ENCODE peak calls at places on chromosomes 6 and 20, in ten cellular contexts. R is cardiac fibroblast, M is left ventricle myocardium inferior, V is GM12865, Z is lower lobe of right lung, Q is HFF-Myc, D is hepatocyte, C is astrocyte of the cerebellum, J is cardiac muscle cell, U is tibial artery. K is an unnamed sample.
A peak's percentile ranks its signal among the peaks of the same experiment; 100 is the strongest.

GRCh38 chr6:133254552-133255228 is 13.5 kb downstream of the EYA4 start:
- DNase-seq in Z (no peak), D (no peak), C (no peak), J (peak; percentile 40), U (no peak), V (no peak), M (no peak), R (peak; percentile 75), Q (no peak), K (no peak)

GRCh38 chr20:63319164-63320040 is 26.4 kb downstream of the COL20A1 start:
- DNase-seq in C (no peak), M (no peak), U (peak; percentile 52), D (no peak), Z (no peak), Q (no peak), V (no peak), R (no peak), J (no peak), K (no peak)

GRCh38 chr20:53981752-53982437 is 88.5 kb downstream of the BCAS1 start:
- DNase-seq in U (no peak), M (no peak), V (no peak), Z (no peak), D (no peak), R (no peak), Q (no peak), C (no peak), J (no peak), K (no peak)

GRCh38 chr6:21383499-21384085 is 210.0 kb upstream of the SOX4 start:
- DNase-seq in D (no peak), U (no peak), M (no peak), R (no peak), C (no peak), J (no peak), V (no peak), Q (no peak), Z (no peak), K (no peak)

GRCh38 chr20:1943267-1944002 is 48.2 kb downstream of the SIRPA start:
- DNase-seq in C (no peak), J (no peak), U (peak; percentile 79), D (peak; percentile 46), Z (peak; percentile 76), R (peak; percentile 65), V (no peak), M (peak; percentile 37), Q (no peak), K (no peak)

GRCh38 chr6:133358598-133358997 is 117.4 kb downstream of the EYA4 start:
- DNase-seq in C (no peak), R (no peak), J (no peak), Q (no peak), Z (no peak), D (no peak), M (no peak), V (no peak), U (no peak), K (no peak)

GRCh38 chr20:53891306-53891894 is 179.0 kb downstream of the BCAS1 start:
- DNase-seq in J (no peak), D (no peak), U (peak; percentile 11), C (no peak), V (no peak), M (no peak), R (peak; percentile 55), Z (no peak), Q (no peak), K (no peak)

GRCh38 chr20:50224553-50225255 is 34.1 kb downstream of the CEBPB start:
- DNase-seq in M (peak; percentile 61), Q (peak; percentile 75), Z (peak; percentile 86), V (no peak), R (peak; percentile 90), U (peak; percentile 95), J (peak; percentile 95), D (peak; percentile 37), C (peak; percentile 74), K (peak; percentile 86)

GRCh38 chr6:156808287-156808686 is 31.1 kb downstream of the ARID1B start:
- DNase-seq in C (no peak), Z (no peak), R (peak; percentile 42), D (no peak), U (no peak), M (no peak), J (peak; percentile 64), V (peak; percentile 54), Q (peak; percentile 24), K (peak; percentile 44)

DNA sequence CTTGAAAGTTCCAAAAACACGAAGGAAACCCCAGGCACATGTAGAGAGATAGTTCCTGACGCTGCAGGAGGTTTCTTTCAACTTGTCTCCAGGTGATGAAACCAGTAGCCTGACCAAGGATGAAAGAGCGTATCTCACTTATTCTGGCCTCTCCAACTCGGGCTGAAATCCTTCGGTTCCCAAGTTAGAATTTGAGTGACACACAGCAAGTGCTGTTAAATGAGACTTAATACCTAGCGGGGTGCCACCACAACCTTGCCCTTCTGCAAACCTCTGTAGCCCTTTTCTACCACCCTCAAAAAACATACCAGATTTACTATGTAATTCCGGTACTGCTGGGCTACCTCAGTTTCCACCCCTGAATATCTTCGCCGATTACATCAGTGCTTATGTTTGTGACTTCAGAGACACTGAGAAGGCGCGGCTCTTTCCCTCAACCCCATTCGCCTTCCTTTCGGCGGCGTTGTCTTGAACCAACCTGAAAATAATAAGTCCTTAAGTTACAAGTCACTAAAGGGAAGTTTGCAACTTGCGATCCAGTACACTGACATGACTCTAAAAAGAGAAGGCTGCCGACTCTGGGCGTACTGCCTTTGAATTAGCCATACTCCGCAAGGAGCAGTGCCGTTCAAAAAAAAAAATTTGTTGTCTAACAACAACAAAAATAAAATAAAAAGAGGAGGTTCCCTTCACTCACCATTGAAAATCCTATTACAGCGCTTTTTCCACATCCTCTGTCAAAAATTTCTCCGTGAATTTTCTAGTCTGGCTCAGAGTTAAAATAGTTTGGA is 194.9 kb upstream of the ZNF184 start:
- DNase-seq in U (no peak), Z (no peak), R (peak; percentile 43), D (no peak), C (no peak), M (no peak), V (peak; percentile 47), Q (no peak), J (no peak), K (no peak)
- H3K4me3 ChIP-seq in U (no peak overlapping the region), Z (no peak overlapping the region), R (peak overlapping the region; percentile 24), D (peak overlapping the region; percentile 7), C (peak overlapping the region; percentile 43), M (peak overlapping the region; percentile 27), V (peak overlapping the region; percentile 62), Q (peak overlapping the region; percentile 41), J (peak overlapping the region; percentile 68), K (peak overlapping the region; percentile 56)

GRCh38 chr6:45789238-45789637 is 226.4 kb downstream of the CLIC5 start:
- DNase-seq in V (no peak), Q (no peak), J (no peak), M (no peak), Z (no peak), D (no peak), R (no peak), U (no peak), C (no peak), K (no peak)
- TF ChIP-seq CTCF in V (peak; percentile 1), Q (no peak), J (no peak), M (no peak), Z (no peak), D (no peak), R (no peak), U (no peak), C (no peak), K (no peak)

GRCh38 chr20:5654557-5654956 is 95.6 kb upstream of the SHLD1 start:
- DNase-seq in Z (no peak), V (peak; percentile 65), M (no peak), Q (no peak), D (peak; percentile 65), C (no peak), U (no peak), J (peak; percentile 87), R (peak; percentile 97), K (peak; percentile 84)

GRCh38 chr20:5657873-5658200 is 92.4 kb upstream of the SHLD1 start:
- DNase-seq in V (no peak), M (no peak), R (no peak), J (no peak), Z (no peak), C (no peak), U (no peak), D (no peak), Q (no peak), K (no peak)

GRCh38 chr20:5656136-5656535 is 94.1 kb upstream of the SHLD1 start:
- DNase-seq in J (no peak), V (no peak), C (no peak), U (peak; percentile 48), D (no peak), M (no peak), Z (no peak), R (no peak), Q (no peak), K (no peak)

GRCh38 chr20:5658897-5659296 is 91.3 kb upstream of the SHLD1 start:
- DNase-seq in U (peak; percentile 81), V (peak; percentile 79), M (peak; percentile 50), J (peak; percentile 96), Z (peak; percentile 70), D (peak; percentile 80), R (peak; percentile 96), C (peak; percentile 70), Q (no peak), K (peak; percentile 89)

DNA sequence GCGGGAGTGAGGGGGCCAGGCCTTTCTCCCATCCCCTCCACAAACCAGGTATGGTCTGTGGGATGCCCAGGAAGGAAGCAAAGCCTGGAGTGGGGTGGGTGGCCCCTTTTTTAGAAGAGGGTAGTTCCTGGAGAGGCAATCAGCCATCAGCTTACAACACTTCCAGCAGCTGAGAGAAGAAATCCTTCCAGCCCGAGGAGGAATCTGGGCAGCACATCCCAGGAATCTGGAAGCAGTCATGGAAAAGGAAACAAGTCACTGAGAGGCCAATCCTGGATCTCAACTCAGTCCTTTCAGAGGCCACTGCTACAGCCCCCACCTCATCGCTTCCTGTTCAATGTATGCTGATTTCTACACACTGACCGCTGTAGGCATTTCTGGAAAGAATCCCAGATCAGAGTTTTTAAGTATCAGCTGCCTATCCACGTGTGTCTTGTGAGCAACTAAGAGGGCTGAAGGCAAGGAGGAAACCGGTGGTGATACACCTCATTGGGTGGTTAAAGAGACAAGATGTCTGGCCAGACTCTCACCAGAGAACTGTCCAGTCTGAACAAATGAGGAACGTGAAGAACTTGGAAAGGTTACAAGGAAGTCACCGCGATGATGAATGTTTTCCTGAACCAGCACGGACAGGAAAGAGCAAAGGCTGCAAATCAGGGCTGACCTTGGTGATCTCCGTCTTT is 92.9 kb upstream of the SHLD1 start:
- DNase-seq in Z (peak; percentile 52), J (peak; percentile 99), M (peak; percentile 20), R (peak; percentile 97), Q (peak; percentile 93), C (peak; percentile 91), D (peak; percentile 65), U (no peak), V (no peak), K (peak; percentile 99)
- H3K4me3 ChIP-seq in Z (peak overlapping the region; percentile 9), J (no peak overlapping the region), M (no peak overlapping the region), R (no peak overlapping the region), Q (no peak overlapping the region), C (no peak overlapping the region), D (no peak overlapping the region), U (no peak overlapping the region), V (no peak overlapping the region), K (no peak overlapping the region)

GRCh38 chr20:18090477-18090876 is 32.8 kb upstream of the OVOL2 start:
- DNase-seq in Q (no peak), D (no peak), Z (no peak), R (no peak), U (no peak), M (no peak), C (no peak), J (no peak), V (no peak), K (no peak)
- TF ChIP-seq CTCF in Q (no peak), D (no peak), Z (no peak), R (no peak), U (no peak), M (no peak), C (no peak), J (no peak), V (no peak), K (no peak)